ENCODE peak calls at places on chromosomes 5 and 9, in six cellular contexts. One of them, this sample, is unnamed.

GRCh38 chr9:98927724-98928123 is 16.0 kb upstream of the COL15A1 start:
- DNase-seq in epithelial cell of prostate: no peak
- DNase-seq in A549: no peak
- DNase-seq in heart right ventricle: no peak
- DNase-seq in effector memory CD4-positive, alpha-beta T cell: no peak
- DNase-seq in CD8-positive, alpha-beta memory T cell: no peak
- DNase-seq in this sample: no peak

GRCh38 chr5:15521349-15521937 is 21.5 kb downstream of the FBXL7 start:
- DNase-seq in epithelial cell of prostate: no peak
- DNase-seq in A549: no peak
- DNase-seq in heart right ventricle: no peak
- DNase-seq in effector memory CD4-positive, alpha-beta T cell: no peak
- DNase-seq in CD8-positive, alpha-beta memory T cell: no peak
- DNase-seq in this sample: peak; percentile 48

GRCh38 chr5:167633931-167634341 is 657.5 kb upstream of the WWC1 start:
- DNase-seq in epithelial cell of prostate: no peak
- DNase-seq in A549: peak; percentile 40
- DNase-seq in heart right ventricle: no peak
- DNase-seq in effector memory CD4-positive, alpha-beta T cell: no peak
- DNase-seq in CD8-positive, alpha-beta memory T cell: no peak
- DNase-seq in this sample: no peak

GRCh38 chr5:174022384-174023095 is 23.0 kb upstream of the NSG2 start:
- DNase-seq in epithelial cell of prostate: no peak
- DNase-seq in A549: no peak
- DNase-seq in heart right ventricle: no peak
- DNase-seq in effector memory CD4-positive, alpha-beta T cell: no peak
- DNase-seq in CD8-positive, alpha-beta memory T cell: no peak
- DNase-seq in this sample: no peak

GRCh38 chr9:112487008-112487798 is 576 bp downstream of the KIAA1958 start:
- DNase-seq in epithelial cell of prostate: no peak
- DNase-seq in A549: peak; percentile 62
- DNase-seq in heart right ventricle: peak; percentile 40
- DNase-seq in effector memory CD4-positive, alpha-beta T cell: peak; percentile 16
- DNase-seq in CD8-positive, alpha-beta memory T cell: peak; percentile 38
- DNase-seq in this sample: peak; percentile 33

GRCh38 chr9:121972501-121972981 is 120.6 kb downstream of the TTLL11 start:
- DNase-seq in epithelial cell of prostate: peak; percentile 96
- DNase-seq in A549: peak; percentile 47
- DNase-seq in heart right ventricle: no peak
- DNase-seq in effector memory CD4-positive, alpha-beta T cell: no peak
- DNase-seq in CD8-positive, alpha-beta memory T cell: no peak
- DNase-seq in this sample: peak; percentile 53

GRCh38 chr9:38311382-38312270 is 80.9 kb upstream of the ALDH1B1 start:
- DNase-seq in epithelial cell of prostate: no peak
- DNase-seq in A549: no peak
- DNase-seq in heart right ventricle: peak; percentile 8
- DNase-seq in effector memory CD4-positive, alpha-beta T cell: no peak
- DNase-seq in CD8-positive, alpha-beta memory T cell: no peak
- DNase-seq in this sample: no peak

GRCh38 chr5:89342106-89342876 is 459.3 kb upstream of the MEF2C start:
- DNase-seq in epithelial cell of prostate: no peak
- DNase-seq in A549: no peak
- DNase-seq in heart right ventricle: no peak
- DNase-seq in effector memory CD4-positive, alpha-beta T cell: no peak
- DNase-seq in CD8-positive, alpha-beta memory T cell: no peak
- DNase-seq in this sample: peak; percentile 42

GRCh38 chr5:171390883-171391677 is 3.4 kb downstream of the NPM1 start:
- DNase-seq in epithelial cell of prostate: no peak
- DNase-seq in A549: no peak
- DNase-seq in heart right ventricle: no peak
- DNase-seq in effector memory CD4-positive, alpha-beta T cell: no peak
- DNase-seq in CD8-positive, alpha-beta memory T cell: peak; percentile 15
- DNase-seq in this sample: no peak

GRCh38 chr9:124553738-124554137 is 46.5 kb upstream of the NR5A1 start:
- DNase-seq in epithelial cell of prostate: no peak
- DNase-seq in A549: no peak
- DNase-seq in heart right ventricle: no peak
- DNase-seq in effector memory CD4-positive, alpha-beta T cell: no peak
- DNase-seq in CD8-positive, alpha-beta memory T cell: no peak
- DNase-seq in this sample: peak; percentile 48

GRCh38 chr9:21974542-21975409 is 19.4 kb downstream of the CDKN2A start:
- DNase-seq in epithelial cell of prostate: no peak
- DNase-seq in A549: no peak
- DNase-seq in heart right ventricle: no peak
- DNase-seq in effector memory CD4-positive, alpha-beta T cell: peak; percentile 23
- DNase-seq in CD8-positive, alpha-beta memory T cell: peak; percentile 28
- DNase-seq in this sample: peak; percentile 85

GRCh38 chr5:132961887-132962286 is 1.5 kb downstream of the AFF4 start:
- DNase-seq in epithelial cell of prostate: no peak
- DNase-seq in A549: no peak
- DNase-seq in heart right ventricle: no peak
- DNase-seq in effector memory CD4-positive, alpha-beta T cell: no peak
- DNase-seq in CD8-positive, alpha-beta memory T cell: no peak
- DNase-seq in this sample: peak; percentile 24

GRCh38 chr5:23763170-23763569 is 255.8 kb downstream of the PRDM9 start:
- DNase-seq in epithelial cell of prostate: no peak
- DNase-seq in A549: no peak
- DNase-seq in heart right ventricle: no peak
- DNase-seq in effector memory CD4-positive, alpha-beta T cell: no peak
- DNase-seq in CD8-positive, alpha-beta memory T cell: no peak
- DNase-seq in this sample: no peak

GRCh38 chr5:177462021-177462670 is 11.3 kb downstream of the DBN1 start:
- DNase-seq in epithelial cell of prostate: no peak
- DNase-seq in A549: no peak
- DNase-seq in heart right ventricle: peak; percentile 65
- DNase-seq in effector memory CD4-positive, alpha-beta T cell: no peak
- DNase-seq in CD8-positive, alpha-beta memory T cell: no peak
- DNase-seq in this sample: no peak

GRCh38 chr9:108053555-108054061 is 564.0 kb upstream of the KLF4 start:
- DNase-seq in epithelial cell of prostate: no peak
- DNase-seq in A549: no peak
- DNase-seq in heart right ventricle: peak; percentile 61
- DNase-seq in effector memory CD4-positive, alpha-beta T cell: no peak
- DNase-seq in CD8-positive, alpha-beta memory T cell: no peak
- DNase-seq in this sample: no peak

GRCh38 chr5:132243366-132243977 is 14.0 kb upstream of the PDLIM4 start:
- DNase-seq in epithelial cell of prostate: no peak
- DNase-seq in A549: no peak
- DNase-seq in heart right ventricle: no peak
- DNase-seq in effector memory CD4-positive, alpha-beta T cell: no peak
- DNase-seq in CD8-positive, alpha-beta memory T cell: no peak
- DNase-seq in this sample: no peak

GRCh38 chr5:111859533-111860270 is 102.7 kb upstream of the NREP start:
- DNase-seq in epithelial cell of prostate: no peak
- DNase-seq in A549: no peak
- DNase-seq in heart right ventricle: peak; percentile 8
- DNase-seq in effector memory CD4-positive, alpha-beta T cell: no peak
- DNase-seq in CD8-positive, alpha-beta memory T cell: no peak
- DNase-seq in this sample: no peak

GRCh38 chr9:137031904-137032639 is at the start of gene FUT7:
- DNase-seq in epithelial cell of prostate: no peak
- DNase-seq in A549: no peak
- DNase-seq in heart right ventricle: no peak
- DNase-seq in effector memory CD4-positive, alpha-beta T cell: no peak
- DNase-seq in CD8-positive, alpha-beta memory T cell: peak; percentile 39
- DNase-seq in this sample: no peak

GRCh38 chr9:128034821-128035764 is 32.0 kb downstream of the NAIF1 start:
- DNase-seq in epithelial cell of prostate: peak; percentile 37
- DNase-seq in A549: peak; percentile 91
- DNase-seq in heart right ventricle: peak; percentile 71
- DNase-seq in effector memory CD4-positive, alpha-beta T cell: peak; percentile 63
- DNase-seq in CD8-positive, alpha-beta memory T cell: peak; percentile 75
- DNase-seq in this sample: peak; percentile 47

GRCh38 chr9:72384710-72385475 is 19.9 kb upstream of the ZFAND5 start:
- DNase-seq in epithelial cell of prostate: no peak
- DNase-seq in A549: no peak
- DNase-seq in heart right ventricle: no peak
- DNase-seq in effector memory CD4-positive, alpha-beta T cell: no peak
- DNase-seq in CD8-positive, alpha-beta memory T cell: no peak
- DNase-seq in this sample: no peak

GRCh38 chr9:131423171-131423581 is 29.3 kb downstream of the PRRC2B start:
- DNase-seq in epithelial cell of prostate: peak; percentile 88
- DNase-seq in A549: peak; percentile 56
- DNase-seq in heart right ventricle: peak; percentile 61
- DNase-seq in effector memory CD4-positive, alpha-beta T cell: no peak
- DNase-seq in CD8-positive, alpha-beta memory T cell: no peak
- DNase-seq in this sample: peak; percentile 59

GRCh38 chr9:98091735-98092632 is 27.0 kb downstream of the TRIM14 start:
- DNase-seq in epithelial cell of prostate: no peak
- DNase-seq in A549: no peak
- DNase-seq in heart right ventricle: no peak
- DNase-seq in effector memory CD4-positive, alpha-beta T cell: no peak
- DNase-seq in CD8-positive, alpha-beta memory T cell: no peak
- DNase-seq in this sample: no peak

GRCh38 chr9:98906273-98907040 is 37.2 kb upstream of the COL15A1 start:
- DNase-seq in epithelial cell of prostate: no peak
- DNase-seq in A549: no peak
- DNase-seq in heart right ventricle: peak; percentile 55
- DNase-seq in effector memory CD4-positive, alpha-beta T cell: no peak
- DNase-seq in CD8-positive, alpha-beta memory T cell: no peak
- DNase-seq in this sample: no peak

GRCh38 chr9:114611516-114612271 is 603 bp downstream of the TMEM268 start:
- DNase-seq in epithelial cell of prostate: no peak
- DNase-seq in A549: peak; percentile 63
- DNase-seq in heart right ventricle: peak; percentile 47
- DNase-seq in effector memory CD4-positive, alpha-beta T cell: no peak
- DNase-seq in CD8-positive, alpha-beta memory T cell: no peak
- DNase-seq in this sample: peak; percentile 58

GRCh38 chr9:118038713-118039112 is 334.5 kb downstream of the TLR4 start:
- DNase-seq in epithelial cell of prostate: no peak
- DNase-seq in A549: no peak
- DNase-seq in heart right ventricle: no peak
- DNase-seq in effector memory CD4-positive, alpha-beta T cell: no peak
- DNase-seq in CD8-positive, alpha-beta memory T cell: no peak
- DNase-seq in this sample: no peak

GRCh38 chr5:117337064-117337749 is 762.6 kb upstream of the SEMA6A start:
- DNase-seq in epithelial cell of prostate: no peak
- DNase-seq in A549: no peak
- DNase-seq in heart right ventricle: no peak
- DNase-seq in effector memory CD4-positive, alpha-beta T cell: no peak
- DNase-seq in CD8-positive, alpha-beta memory T cell: no peak
- DNase-seq in this sample: no peak

DNA sequence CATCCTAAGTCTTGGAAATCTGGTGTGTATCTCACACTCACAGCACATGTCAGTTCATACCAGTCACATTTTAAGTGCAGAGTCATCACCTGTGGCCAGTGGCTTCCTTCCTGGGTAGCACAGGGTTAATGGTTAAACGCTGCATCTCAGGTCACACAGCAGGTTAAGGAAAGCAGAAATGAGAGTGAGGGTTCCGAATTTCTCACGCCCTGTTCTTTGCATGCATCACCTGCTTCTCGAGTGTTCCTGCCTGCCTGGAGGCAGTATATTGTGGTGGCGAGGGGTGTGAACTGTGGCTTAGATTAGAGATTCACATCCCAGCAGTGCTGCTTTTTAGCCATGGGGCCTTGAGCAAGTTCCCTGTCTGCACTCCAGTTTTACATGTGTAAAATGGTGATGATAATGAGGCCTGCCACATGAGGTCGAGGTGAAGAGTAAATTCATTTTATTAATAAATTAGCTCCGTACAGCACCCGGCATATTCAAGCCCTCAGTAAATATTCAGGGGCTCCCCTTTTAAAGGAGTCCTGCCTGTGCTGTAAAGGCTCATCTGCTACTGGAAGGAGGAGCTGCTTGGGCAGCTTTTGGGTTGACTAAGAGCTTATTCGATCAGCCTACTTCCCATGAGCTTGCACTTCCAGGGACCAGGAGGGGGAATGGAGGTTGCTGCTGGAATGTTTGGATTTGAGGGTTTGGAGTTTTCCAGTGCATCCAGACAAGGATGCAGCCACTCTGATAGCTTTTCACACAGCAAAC is 61.1 kb upstream of the SAP30L start:
- DNase-seq in epithelial cell of prostate: no peak
- DNase-seq in A549: no peak
- DNase-seq in heart right ventricle: no peak
- DNase-seq in effector memory CD4-positive, alpha-beta T cell: no peak
- DNase-seq in CD8-positive, alpha-beta memory T cell: peak; percentile 44
- DNase-seq in this sample: no peak
- H3K27ac ChIP-seq in epithelial cell of prostate: no peak overlapping the region
- H3K27ac ChIP-seq in A549: peak overlapping the region; percentile 19
- H3K27ac ChIP-seq in heart right ventricle: no peak overlapping the region
- H3K27ac ChIP-seq in effector memory CD4-positive, alpha-beta T cell: no peak overlapping the region
- H3K27ac ChIP-seq in CD8-positive, alpha-beta memory T cell: peak overlapping the region; percentile 13
- H3K27ac ChIP-seq in this sample: no peak overlapping the region

DNA sequence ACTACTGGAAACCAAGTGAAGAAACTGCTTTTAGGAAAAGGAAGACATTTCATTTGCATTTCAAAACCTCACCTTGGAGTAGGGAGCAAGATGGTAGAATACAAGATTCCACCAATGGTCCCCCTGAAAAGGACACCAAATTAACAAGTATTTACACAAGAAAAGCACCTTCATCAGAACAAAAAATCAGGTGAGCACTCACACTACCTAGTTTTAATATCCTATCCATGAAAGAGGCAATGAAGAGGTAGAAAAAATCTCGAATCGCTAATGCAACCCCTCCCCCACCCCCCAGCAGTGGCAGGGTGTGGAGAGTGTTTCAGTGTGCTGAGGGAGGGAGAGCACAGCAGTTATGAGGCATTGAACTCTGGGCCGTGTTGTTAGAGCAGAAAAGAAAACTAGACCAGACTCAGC is 1397.0 kb upstream of the C9orf72 start:
- DNase-seq in epithelial cell of prostate: no peak
- DNase-seq in A549: no peak
- DNase-seq in heart right ventricle: no peak
- DNase-seq in effector memory CD4-positive, alpha-beta T cell: no peak
- DNase-seq in CD8-positive, alpha-beta memory T cell: no peak
- DNase-seq in this sample: no peak
- H3K27ac ChIP-seq in epithelial cell of prostate: no peak overlapping the region
- H3K27ac ChIP-seq in A549: no peak overlapping the region
- H3K27ac ChIP-seq in heart right ventricle: no peak overlapping the region
- H3K27ac ChIP-seq in effector memory CD4-positive, alpha-beta T cell: no peak overlapping the region
- H3K27ac ChIP-seq in CD8-positive, alpha-beta memory T cell: no peak overlapping the region
- H3K27ac ChIP-seq in this sample: no peak overlapping the region

GRCh38 chr5:129963359-129963758 is 59.1 kb downstream of the CHSY3 start:
- DNase-seq in epithelial cell of prostate: no peak
- DNase-seq in A549: no peak
- DNase-seq in heart right ventricle: peak; percentile 8
- DNase-seq in effector memory CD4-positive, alpha-beta T cell: no peak
- DNase-seq in CD8-positive, alpha-beta memory T cell: no peak
- DNase-seq in this sample: no peak
- H3K27ac ChIP-seq in epithelial cell of prostate: no peak overlapping the region
- H3K27ac ChIP-seq in A549: no peak overlapping the region
- H3K27ac ChIP-seq in heart right ventricle: no peak overlapping the region
- H3K27ac ChIP-seq in effector memory CD4-positive, alpha-beta T cell: no peak overlapping the region
- H3K27ac ChIP-seq in CD8-positive, alpha-beta memory T cell: no peak overlapping the region
- H3K27ac ChIP-seq in this sample: no peak overlapping the region

GRCh38 chr5:1131191-1131621 is 19.3 kb upstream of the SLC12A7 start:
- DNase-seq in epithelial cell of prostate: no peak
- DNase-seq in A549: no peak
- DNase-seq in heart right ventricle: no peak
- DNase-seq in effector memory CD4-positive, alpha-beta T cell: no peak
- DNase-seq in CD8-positive, alpha-beta memory T cell: no peak
- DNase-seq in this sample: no peak
- H3K27ac ChIP-seq in epithelial cell of prostate: no peak overlapping the region
- H3K27ac ChIP-seq in A549: no peak overlapping the region
- H3K27ac ChIP-seq in heart right ventricle: no peak overlapping the region
- H3K27ac ChIP-seq in effector memory CD4-positive, alpha-beta T cell: no peak overlapping the region
- H3K27ac ChIP-seq in CD8-positive, alpha-beta memory T cell: no peak overlapping the region
- H3K27ac ChIP-seq in this sample: no peak overlapping the region

GRCh38 chr9:95788011-95788410 is 87.5 kb upstream of the ERCC6L2 start:
- DNase-seq in epithelial cell of prostate: no peak
- DNase-seq in A549: no peak
- DNase-seq in heart right ventricle: no peak
- DNase-seq in effector memory CD4-positive, alpha-beta T cell: no peak
- DNase-seq in CD8-positive, alpha-beta memory T cell: no peak
- DNase-seq in this sample: no peak
- H3K27ac ChIP-seq in epithelial cell of prostate: no peak overlapping the region
- H3K27ac ChIP-seq in A549: no peak overlapping the region
- H3K27ac ChIP-seq in heart right ventricle: no peak overlapping the region
- H3K27ac ChIP-seq in effector memory CD4-positive, alpha-beta T cell: no peak overlapping the region
- H3K27ac ChIP-seq in CD8-positive, alpha-beta memory T cell: no peak overlapping the region
- H3K27ac ChIP-seq in this sample: no peak overlapping the region

This sample was measured in SJSA1.